ENCODE peak calls at places on chromosomes 4 and X, in four cellular contexts. O, E, W and H are unnamed samples. For H3K36me3, the result is how much of the 10 kb centered on the place peaks cover.

GRCh38 chr4:183659919-183660318 is 826 bp downstream of the TRAPPC11 start:
- DNase-seq in O (no peak), E (no peak), W (no peak), H (peak)

GRCh38 chrX:4851534-4851933 is 1138.1 kb upstream of the PRKX start:
- DNase-seq in O (no peak), E (no peak), W (no peak), H (no peak)

GRCh38 chr4:7073526-7074390 is 5.9 kb upstream of the GRPEL1 start:
- DNase-seq in O (peak), E (peak), W (no peak), H (peak)

GRCh38 chrX:66233206-66233605 is 69.2 kb downstream of the HEPH start:
- DNase-seq in O (no peak), E (no peak), W (no peak), H (peak)

GRCh38 chrX:94058728-94059382 is 384.8 kb downstream of the FAM133A start:
- DNase-seq in O (no peak), E (no peak), W (no peak), H (peak)

GRCh38 chr4:140856692-140857091 is 100.5 kb upstream of the TBC1D9 start:
- DNase-seq in O (no peak), E (no peak), W (no peak), H (peak)

GRCh38 chr4:71472946-71473345 is 134.1 kb downstream of the SLC4A4 start:
- DNase-seq in O (no peak), E (no peak), W (no peak), H (no peak)

GRCh38 chrX:12292996-12293765 is 154.9 kb downstream of the FRMPD4 start:
- DNase-seq in O (no peak), E (no peak), W (no peak), H (no peak)

GRCh38 chr4:113784497-113785254 is 23.1 kb upstream of the CAMK2D start:
- DNase-seq in O (no peak), E (no peak), W (no peak), H (no peak)

GRCh38 chr4:138919094-138919936 is 96.3 kb upstream of the NOCT start:
- DNase-seq in O (peak), E (peak), W (peak), H (peak)

GRCh38 chr4:140497776-140498636 is at the start of gene MGAT4D:
- DNase-seq in O (no peak), E (no peak), W (peak), H (peak)

DNA sequence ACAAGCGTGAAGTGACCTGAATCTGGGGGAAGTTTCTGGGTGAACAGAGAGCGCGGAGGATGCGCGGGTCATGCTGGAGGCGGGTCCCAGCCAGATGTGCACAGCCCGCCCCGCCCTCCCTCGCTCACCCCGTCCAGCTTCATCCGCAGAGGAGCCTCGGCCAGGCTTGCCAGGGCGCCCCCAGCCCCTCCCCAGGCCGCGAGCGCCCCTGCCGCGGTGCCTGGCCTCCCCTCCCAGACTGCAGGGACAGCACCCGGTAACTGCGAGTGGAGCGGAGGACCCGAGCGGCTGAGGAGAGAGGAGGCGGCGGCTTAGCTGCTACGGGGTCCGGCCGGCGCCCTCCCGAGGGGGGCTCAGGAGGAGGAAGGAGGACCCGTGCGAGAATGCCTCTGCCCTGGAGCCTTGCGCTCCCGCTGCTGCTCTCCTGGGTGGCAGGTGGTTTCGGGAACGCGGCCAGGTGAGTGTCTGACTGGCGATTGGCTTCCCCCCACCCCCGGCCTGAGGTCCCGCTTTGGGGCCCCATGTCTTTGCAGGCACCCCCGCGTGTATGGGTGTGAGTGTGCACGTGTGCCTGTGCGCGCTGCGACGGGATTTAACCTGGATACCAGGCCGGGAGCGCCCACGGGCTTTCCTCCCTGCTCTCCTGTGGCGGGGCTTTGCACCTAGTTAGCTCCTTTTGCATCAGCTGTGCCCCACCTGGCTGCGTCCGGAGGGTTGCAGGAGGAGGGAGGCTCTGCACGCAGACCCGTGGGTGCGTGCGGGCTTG is at the start of gene EGFL6:
- DNase-seq in O (no peak), E (no peak), W (no peak), H (peak)
- H3K4me3 ChIP-seq in O (no peak), E (no peak), W (peak), H (peak)

DNA sequence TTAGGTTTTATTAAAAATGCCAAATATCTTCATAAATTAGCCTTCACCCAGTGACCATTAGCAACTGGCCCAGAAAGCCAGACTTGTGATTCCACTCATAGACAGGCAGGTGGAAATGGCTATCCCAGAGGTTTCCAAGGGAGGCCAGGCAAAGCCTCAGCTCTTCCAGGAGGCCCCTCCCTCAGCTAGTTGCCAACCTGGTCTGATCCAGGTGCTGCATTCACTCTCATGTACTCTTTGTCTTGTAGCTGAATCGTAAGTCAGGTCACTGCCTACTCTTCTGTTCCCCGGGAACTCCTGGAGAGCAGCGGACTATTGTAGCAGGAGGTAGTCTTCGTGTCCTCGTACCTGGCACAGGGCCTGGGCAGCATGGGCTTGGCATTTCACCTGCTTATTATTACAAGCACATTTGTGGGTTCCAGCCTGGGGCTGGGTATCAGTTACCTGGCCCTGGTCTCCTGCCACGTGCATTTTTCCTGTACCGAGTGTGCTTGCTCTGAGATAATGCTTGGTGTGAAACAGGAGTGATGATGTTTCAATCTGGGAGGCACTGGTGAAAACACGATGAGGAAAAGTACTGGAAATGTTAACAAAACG is 101.6 kb downstream of the FAM193A start:
- DNase-seq in O (no peak), E (no peak), W (no peak), H (no peak)
- H3K36me3 ChIP-seq in O (under half), E (half or more), W (under half), H (under half)

GRCh38 chr4:69056921-69057562 is 39.2 kb upstream of the UGT2B7 start:
- DNase-seq in O (no peak), E (no peak), W (no peak), H (no peak)

GRCh38 chr4:69051576-69051943 is 44.7 kb upstream of the UGT2B7 start:
- DNase-seq in O (no peak), E (no peak), W (no peak), H (no peak)

GRCh38 chr4:69057620-69058409 is 38.5 kb upstream of the UGT2B7 start:
- DNase-seq in O (no peak), E (no peak), W (no peak), H (peak)

GRCh38 chr4:69058410-69059059 is 37.7 kb upstream of the UGT2B7 start:
- DNase-seq in O (no peak), E (no peak), W (no peak), H (peak)

GRCh38 chr4:69054578-69055200 is 41.6 kb upstream of the UGT2B7 start:
- DNase-seq in O (no peak), E (no peak), W (no peak), H (no peak)
- H3K4me3 ChIP-seq in O (no peak), E (no peak), W (no peak), H (no peak)

GRCh38 chrX:291411-291901 is 10.3 kb downstream of the PLCXD1 start:
- DNase-seq in O (no peak), E (peak), W (no peak), H (no peak)

GRCh38 chrX:292900-293897 is 12.0 kb downstream of the PLCXD1 start:
- DNase-seq in O (no peak), E (peak), W (no peak), H (no peak)

GRCh38 chrX:290476-291166 is 9.4 kb downstream of the PLCXD1 start:
- DNase-seq in O (no peak), E (no peak), W (no peak), H (no peak)

GRCh38 chrX:298993-299392 is 17.8 kb downstream of the PLCXD1 start:
- DNase-seq in O (no peak), E (no peak), W (no peak), H (no peak)

DNA sequence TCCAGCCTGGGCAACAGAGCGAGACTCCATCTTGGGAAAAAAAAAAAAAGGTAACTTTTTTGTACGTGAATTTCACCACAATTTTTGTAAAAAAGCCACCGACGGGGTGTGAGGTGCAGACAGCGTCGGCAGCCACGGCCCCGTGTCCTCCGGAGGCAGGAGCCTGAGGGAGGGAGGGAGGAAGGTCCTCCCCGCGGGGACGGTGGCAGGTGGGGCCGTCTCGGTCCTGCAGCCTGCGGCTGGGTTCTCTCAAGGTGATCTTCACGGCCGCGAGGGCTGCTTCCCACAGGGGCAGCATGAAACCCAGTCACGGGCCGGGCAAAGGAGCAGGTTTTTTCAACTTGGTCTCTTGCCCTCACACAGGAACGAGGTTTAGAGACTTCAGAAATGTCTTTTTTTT is 14.0 kb downstream of the PLCXD1 start:
- DNase-seq in O (no peak), E (no peak), W (no peak), H (no peak)
- H3K36me3 ChIP-seq in O (under half), E (half or more), W (under half), H (under half)

DNA sequence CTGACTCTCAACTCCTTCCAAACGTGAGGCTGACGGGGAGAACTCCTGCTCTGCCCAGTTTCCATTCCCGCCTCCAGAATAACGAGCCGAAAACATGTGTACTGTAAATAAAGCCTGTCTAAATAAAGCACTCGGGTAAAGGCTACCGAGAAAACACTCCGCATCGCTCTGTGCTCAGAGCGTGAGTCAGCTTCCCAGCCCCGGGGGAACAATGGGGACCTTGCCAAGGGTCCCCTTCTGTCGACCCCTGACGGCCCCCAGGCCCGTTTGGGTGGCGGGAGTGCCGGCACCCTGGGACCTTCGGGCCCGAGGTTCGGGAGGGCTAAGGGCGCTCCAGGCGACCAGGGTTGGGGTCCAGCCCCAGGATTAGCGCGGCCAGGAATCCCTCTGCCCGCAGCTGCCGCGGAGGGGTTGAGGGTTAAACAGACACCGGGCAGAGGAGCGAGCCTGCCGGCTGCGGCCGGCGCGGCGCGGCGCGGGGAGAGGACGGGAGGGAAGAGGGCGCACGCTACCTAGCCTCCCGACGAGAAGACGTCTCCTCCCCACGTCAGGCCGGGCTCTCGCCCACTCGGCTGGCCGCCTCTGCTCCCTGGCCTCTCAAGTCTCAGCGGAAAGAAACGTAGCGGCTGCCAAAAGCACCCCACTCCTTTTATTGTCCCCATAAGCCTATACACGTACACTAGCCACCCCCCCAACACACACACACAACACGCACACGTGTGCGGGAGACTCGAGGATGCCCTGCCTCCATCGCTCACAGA is 85.5 kb downstream of the BCOR start:
- DNase-seq in O (peak), E (peak), W (peak), H (peak)
- H3K4me3 ChIP-seq in O (peak), E (peak), W (peak), H (peak)

DNA sequence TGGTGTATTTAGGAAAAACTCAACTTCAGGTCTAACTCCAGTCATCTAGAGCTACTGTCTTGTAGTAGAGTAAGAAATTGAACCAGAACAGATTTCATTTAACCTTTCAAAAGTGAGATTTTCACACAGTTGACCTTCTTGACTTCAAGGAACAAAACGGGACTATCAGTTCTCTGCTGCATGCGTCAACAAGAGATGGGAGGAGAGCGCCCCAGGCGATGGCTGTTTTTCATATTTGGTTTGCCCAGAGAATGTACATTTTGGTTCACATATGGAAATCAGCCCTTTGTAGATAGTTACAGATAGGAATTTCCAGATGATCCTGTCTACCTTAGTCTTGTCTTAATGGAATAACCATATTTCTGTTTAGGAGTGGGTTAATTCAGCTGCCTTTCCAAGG is 158.1 kb downstream of the POLA1 start:
- DNase-seq in O (no peak), E (no peak), W (no peak), H (no peak)
- H3K36me3 ChIP-seq in O (under half), E (under half), W (under half), H (under half)

GRCh38 chrX:77953708-77954107 is 15.7 kb downstream of the PGAM4 start:
- DNase-seq in O (no peak), E (no peak), W (no peak), H (no peak)
- H3K4me3 ChIP-seq in O (no peak), E (no peak), W (no peak), H (no peak)

DNA sequence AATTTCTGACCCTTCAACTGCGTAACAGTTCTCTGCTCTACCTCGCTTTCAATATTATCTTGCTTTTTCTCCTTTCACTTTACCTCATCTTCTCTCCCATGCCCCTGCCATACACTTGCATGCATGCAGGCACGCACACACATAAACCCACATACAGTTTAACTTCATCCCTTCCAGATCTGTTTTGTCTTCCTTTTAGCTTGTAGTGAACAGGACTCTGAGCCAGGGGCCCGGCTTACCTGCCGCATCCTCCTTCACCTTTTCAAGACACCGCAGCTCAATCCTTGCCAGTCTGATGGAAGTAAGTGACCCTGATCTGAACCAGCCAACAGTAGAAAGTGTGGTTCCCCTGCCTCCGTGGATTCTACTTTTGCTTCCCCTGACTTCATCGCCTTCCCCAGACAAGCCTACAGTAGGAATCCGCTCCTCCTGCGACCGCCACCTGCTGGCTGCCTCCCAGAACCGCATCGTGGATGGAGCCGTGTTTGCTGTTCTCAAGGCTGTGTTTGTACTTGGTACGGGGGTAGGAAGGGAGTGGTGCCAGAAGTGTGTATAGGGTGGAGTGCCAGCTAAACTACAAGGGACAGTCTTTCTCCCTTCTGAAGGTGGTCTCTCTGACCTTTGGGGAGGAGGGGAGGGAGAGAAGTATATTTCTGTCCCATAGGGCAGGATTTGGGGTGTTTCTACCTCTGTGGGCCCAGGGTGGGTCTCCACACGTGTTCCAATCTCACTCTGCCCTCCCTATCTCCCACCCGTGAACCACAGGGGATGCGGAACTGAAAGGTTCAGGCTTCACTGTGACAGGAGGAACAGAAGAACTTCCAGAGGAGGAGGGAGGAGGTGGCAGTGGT is 10.7 kb downstream of the MED12 start:
- DNase-seq in O (peak), E (peak), W (peak), H (peak)
- H3K36me3 ChIP-seq in O (under half), E (half or more), W (under half), H (under half)

GRCh38 chrX:106726485-106727437 is at the start of gene RNF128:
- DNase-seq in O (no peak), E (no peak), W (peak), H (peak)
- H3K4me3 ChIP-seq in O (peak), E (no peak), W (peak), H (peak)

GRCh38 chr4:128869801-128870509 is 60.5 kb downstream of the JADE1 start:
- DNase-seq in O (no peak), E (peak), W (no peak), H (no peak)
- H3K36me3 ChIP-seq in O (under half), E (half or more), W (under half), H (under half)